ENCODE peak calls at places on chromosome X, in eight cellular contexts. M is CD4-positive, CD25-positive, alpha-beta regulatory T cell; T is GM12878; N is psoas muscle; W is Peyer's patch; G is left ventricle myocardium inferior; D is prostate gland; R is HCT116. A is an unnamed sample. For H3K4me1, the result is how much of the 10 kb centered on the place peaks cover.

GRCh38 chrX:124518888-124519287 is 172.5 kb downstream of the SH2D1A start:
- DNase-seq in D (no peak), N (no peak), G (no peak), M (no peak), W (no peak), R (no peak), T (no peak), A (no peak)

GRCh38 chrX:107677501-107677901 is 49.2 kb downstream of the PRPS1 start:
- DNase-seq in W (no peak), T (no peak), R (no peak), D (no peak), G (no peak), M (no peak), N (no peak), A (peak)

GRCh38 chrX:71911023-71911730 is 532 bp downstream of the NHSL2 start:
- DNase-seq in R (no peak), T (no peak), W (no peak), M (peak), D (no peak), G (peak), N (no peak), A (no peak)

GRCh38 chrX:129930941-129931410 is 25.0 kb downstream of the UTP14A start:
- DNase-seq in T (no peak), G (no peak), W (no peak), R (no peak), D (no peak), N (no peak), M (no peak), A (no peak)

GRCh38 chrX:135477576-135477975 is 42.9 kb upstream of the INTS6L start:
- DNase-seq in T (no peak), R (peak), W (no peak), G (peak), D (peak), M (peak), N (no peak), A (peak)

GRCh38 chrX:6199519-6199918 is 29.1 kb downstream of the NLGN4X start:
- DNase-seq in T (no peak), G (no peak), M (no peak), N (no peak), D (no peak), W (no peak), R (no peak), A (no peak)

GRCh38 chrX:13029341-13029740 is 15.1 kb downstream of the FAM9C start:
- DNase-seq in D (peak), M (peak), W (peak), R (no peak), N (peak), G (peak), T (no peak), A (no peak)

GRCh38 chrX:52337410-52337809 is 31.4 kb upstream of the XAGE2 start:
- DNase-seq in D (no peak), G (no peak), M (no peak), R (no peak), W (no peak), N (no peak), T (no peak), A (no peak)

GRCh38 chrX:16646366-16647168 is 3.4 kb upstream of the S100G start:
- DNase-seq in R (no peak), T (no peak), W (no peak), N (no peak), M (no peak), D (no peak), G (no peak), A (no peak)

GRCh38 chrX:50838820-50839600 is 25.0 kb upstream of the SHROOM4 start:
- DNase-seq in R (no peak), G (no peak), D (no peak), T (no peak), N (no peak), M (no peak), W (no peak), A (no peak)

GRCh38 chrX:16125520-16126149 is 2.3 kb downstream of the GRPR start:
- DNase-seq in R (no peak), D (peak), T (no peak), M (no peak), N (no peak), W (no peak), G (no peak), A (no peak)

GRCh38 chrX:74371399-74371798 is 49.9 kb upstream of the SLC16A2 start:
- DNase-seq in M (no peak), N (no peak), T (no peak), W (no peak), D (no peak), R (no peak), G (no peak), A (no peak)

GRCh38 chrX:38311743-38312142 is 15.6 kb downstream of the RPGR start:
- DNase-seq in D (no peak), G (no peak), M (no peak), W (no peak), T (no peak), R (no peak), N (no peak), A (no peak)

GRCh38 chrX:115266300-115266699 is 23.2 kb upstream of the LUZP4 start:
- DNase-seq in T (no peak), D (no peak), W (no peak), G (no peak), M (no peak), R (no peak), N (no peak), A (no peak)

GRCh38 chrX:19723427-19723826 is 164.0 kb downstream of the SH3KBP1 start:
- DNase-seq in R (no peak), T (no peak), D (no peak), G (no peak), W (no peak), M (no peak), N (no peak), A (no peak)

GRCh38 chrX:19085975-19086772 is 36.1 kb downstream of the ADGRG2 start:
- DNase-seq in R (no peak), N (no peak), M (no peak), D (no peak), G (no peak), W (no peak), T (no peak), A (no peak)

GRCh38 chrX:124842205-124842604 is 477.5 kb upstream of the TEX13C start:
- DNase-seq in W (no peak), M (no peak), D (no peak), R (no peak), G (no peak), T (no peak), N (no peak), A (no peak)

GRCh38 chrX:154444001-154444754 is at the start of gene FAM50A:
- DNase-seq in N (peak), W (peak), M (peak), T (no peak), D (peak), R (no peak), G (peak), A (peak)

GRCh38 chrX:104324871-104325585 is 70.3 kb upstream of the ESX1 start:
- DNase-seq in W (no peak), M (no peak), N (no peak), D (no peak), R (no peak), T (no peak), G (no peak), A (no peak)

GRCh38 chrX:68697036-68697435 is 49.6 kb downstream of the STARD8 start:
- DNase-seq in D (no peak), G (no peak), M (no peak), T (no peak), N (no peak), R (no peak), W (no peak), A (no peak)

GRCh38 chrX:19129694-19130093 is 7.4 kb upstream of the ADGRG2 start:
- DNase-seq in M (no peak), R (no peak), D (no peak), G (no peak), T (no peak), W (no peak), N (no peak), A (no peak)

GRCh38 chrX:8364369-8365141 is 100.1 kb upstream of the VCX3B start:
- DNase-seq in G (peak), N (no peak), D (peak), W (no peak), M (no peak), T (no peak), R (no peak), A (peak)

DNA sequence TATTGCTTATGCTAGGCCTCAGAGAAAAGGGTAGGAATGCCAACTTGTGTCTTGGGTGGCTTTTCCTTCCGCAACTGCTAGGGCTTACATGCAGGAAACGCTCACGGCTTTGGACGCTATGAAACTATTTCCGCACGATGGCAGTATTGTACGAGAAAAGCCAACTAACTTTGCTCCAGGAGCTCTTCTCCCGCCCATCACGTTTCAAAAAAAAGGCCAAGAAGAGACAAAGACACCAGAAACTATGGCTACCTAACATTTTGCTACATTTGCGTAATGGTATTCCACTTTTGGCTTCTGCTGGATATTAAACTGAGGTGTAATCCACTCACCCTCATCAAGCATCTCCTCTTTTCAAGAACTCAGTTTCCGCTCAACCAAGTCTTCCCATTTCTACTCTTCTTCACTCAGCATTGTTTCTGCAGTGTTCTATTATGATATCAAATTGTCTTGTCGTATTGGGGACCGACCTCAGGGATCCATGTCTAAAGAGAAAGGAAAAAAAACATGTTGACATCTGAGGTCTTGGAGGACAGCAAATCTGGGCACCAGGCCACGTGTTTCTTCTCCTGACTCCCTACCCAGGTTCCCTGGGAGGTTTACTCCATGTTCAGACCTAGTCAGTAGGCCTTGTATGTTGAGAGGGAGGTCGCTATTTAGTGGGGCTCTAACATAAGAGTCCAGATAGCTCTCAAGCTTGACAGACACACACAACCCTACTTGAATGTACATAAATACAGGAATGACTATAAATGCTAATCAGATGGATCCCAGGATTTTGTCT is 239.4 kb upstream of the STK26 start:
- DNase-seq in N (peak), M (peak), W (peak), T (peak), D (no peak), G (no peak), R (no peak), A (peak)
- H3K4me3 ChIP-seq in N (peak), M (no peak), W (peak), T (peak), D (no peak), G (no peak), R (no peak), A (no peak)

DNA sequence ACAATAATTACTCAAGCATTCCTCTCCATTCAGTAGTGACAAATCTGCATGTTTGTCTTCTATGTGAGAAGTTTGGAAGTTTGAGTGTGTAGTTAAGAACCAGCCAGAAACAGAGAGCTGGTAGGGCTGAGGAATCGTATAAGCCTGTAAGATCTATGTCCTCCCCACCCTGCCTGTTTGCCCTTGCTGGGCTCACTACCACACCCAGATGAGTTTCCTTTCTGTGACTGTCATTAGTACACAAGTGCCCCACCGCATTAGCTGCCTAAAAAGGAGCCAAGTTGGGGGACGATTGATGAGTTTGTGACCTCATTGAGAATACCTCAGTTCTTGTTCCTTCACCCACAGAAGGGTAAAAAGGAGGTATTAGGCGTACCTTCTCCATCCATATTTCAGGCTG is 28.3 kb downstream of the DOCK11 start:
- DNase-seq in R (no peak), M (peak), W (no peak), T (no peak), N (no peak), D (no peak), G (no peak), A (no peak)
- H3K4me1 ChIP-seq in R (under half), M (half or more), W (under half), T (under half), N (under half), D (under half), G (under half), A (under half)

GRCh38 chrX:40177942-40178715 is 80.4 kb upstream of the BCOR start:
- DNase-seq in R (no peak), T (no peak), M (no peak), N (no peak), D (no peak), G (no peak), W (no peak), A (no peak)
- H3K4me3 ChIP-seq in R (no peak), T (no peak), M (no peak), N (no peak), D (no peak), G (no peak), W (no peak), A (no peak)

GRCh38 chrX:110395877-110396276 is 37.2 kb downstream of the RTL9 start:
- DNase-seq in R (no peak), T (no peak), M (no peak), N (no peak), G (no peak), W (no peak), D (no peak), A (no peak)

GRCh38 chrX:110399497-110399896 is 40.8 kb downstream of the RTL9 start:
- DNase-seq in N (no peak), D (no peak), M (no peak), T (no peak), G (no peak), R (no peak), W (no peak), A (no peak)

GRCh38 chrX:110396777-110397176 is 38.1 kb downstream of the RTL9 start:
- DNase-seq in T (no peak), G (no peak), D (no peak), W (no peak), N (no peak), M (no peak), R (no peak), A (no peak)

GRCh38 chrX:110397353-110397752 is 38.7 kb downstream of the RTL9 start:
- DNase-seq in M (no peak), T (no peak), W (no peak), R (no peak), G (no peak), D (no peak), N (no peak), A (no peak)

GRCh38 chrX:110397904-110398303 is 39.3 kb downstream of the RTL9 start:
- DNase-seq in W (no peak), M (no peak), T (no peak), R (no peak), N (no peak), G (no peak), D (no peak), A (no peak)
- H3K4me1 ChIP-seq in W (under half), M (under half), T (under half), R (under half), N (under half), G (under half), D (under half), A (under half)

GRCh38 chrX:110402091-110402854 is 43.6 kb downstream of the RTL9 start:
- DNase-seq in M (no peak), W (no peak), N (peak), D (no peak), R (no peak), T (no peak), G (peak), A (peak)

GRCh38 chrX:110404376-110404775 is 45.7 kb downstream of the RTL9 start:
- DNase-seq in W (no peak), G (no peak), T (no peak), N (no peak), D (no peak), M (no peak), R (no peak), A (no peak)

GRCh38 chrX:110403839-110404238 is 45.2 kb downstream of the RTL9 start:
- DNase-seq in T (no peak), D (no peak), N (no peak), M (no peak), W (no peak), G (no peak), R (no peak), A (no peak)

GRCh38 chrX:110403436-110403835 is 44.8 kb downstream of the RTL9 start:
- DNase-seq in M (no peak), N (no peak), G (no peak), D (no peak), W (no peak), R (no peak), T (no peak), A (no peak)

DNA sequence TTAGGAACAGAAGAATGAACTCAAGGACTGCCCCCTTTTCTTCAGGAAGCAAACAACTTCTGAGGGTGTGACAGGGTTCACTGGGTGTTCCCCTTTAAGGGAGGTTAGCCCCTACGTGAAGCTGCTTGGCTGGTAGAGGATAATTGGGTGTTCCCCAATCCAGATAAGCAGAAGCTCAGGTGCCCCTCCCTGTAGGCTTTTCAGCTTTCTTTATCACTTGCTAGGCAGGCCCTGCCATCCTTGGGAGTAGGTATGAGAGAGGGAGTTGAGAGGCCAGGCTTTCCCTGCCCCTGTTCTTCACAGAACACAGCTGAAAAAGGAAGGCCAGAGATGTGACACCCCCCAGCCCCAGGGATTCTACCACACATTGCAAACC is 44.2 kb downstream of the RTL9 start:
- DNase-seq in D (no peak), T (no peak), N (no peak), R (no peak), G (no peak), M (no peak), W (no peak), A (no peak)
- H3K4me3 ChIP-seq in D (no peak), T (no peak), N (no peak), R (no peak), G (no peak), M (no peak), W (no peak), A (no peak)